ENCODE peak calls at places on chromosomes 13 and 19, in nine cellular contexts. G is body of pancreas, Q is tibial artery, B is SJCRH30, N is breast epithelium, M is endodermal cell, T is transverse colon, V is SJSA1, L is heart right ventricle. K is an unnamed sample.

GRCh38 chr19:37957176-37957575 is 50.2 kb downstream of the SIPA1L3 start:
- DNase-seq in M (no peak), Q (no peak), T (no peak), L (no peak), G (no peak), B (no peak), N (no peak), V (no peak), K (no peak)

GRCh38 chr13:43289458-43290255 is 266.3 kb downstream of the DNAJC15 start:
- DNase-seq in V (peak; percentile 54), Q (no peak), G (no peak), L (no peak), M (no peak), T (no peak), B (peak; percentile 36), N (no peak), K (no peak)

GRCh38 chr19:343451-343931 is 1.1 kb downstream of the MIER2 start:
- DNase-seq in G (no peak), L (no peak), M (peak; percentile 62), V (peak; percentile 73), T (no peak), N (no peak), B (no peak), Q (no peak), K (no peak)

GRCh38 chr13:30623392-30623791 is 5.7 kb downstream of the USPL1 start:
- DNase-seq in B (no peak), Q (no peak), G (no peak), M (no peak), V (no peak), L (no peak), N (no peak), T (no peak), K (no peak)

GRCh38 chr13:49336655-49337054 is 88.9 kb downstream of the CDADC1 start:
- DNase-seq in M (no peak), N (no peak), Q (no peak), L (no peak), V (no peak), G (no peak), T (no peak), B (no peak), K (no peak)

GRCh38 chr13:94139393-94139995 is 340.0 kb downstream of the DCT start:
- DNase-seq in V (no peak), N (no peak), B (no peak), L (no peak), T (no peak), Q (no peak), M (no peak), G (no peak), K (no peak)

GRCh38 chr19:21328402-21328801 is 808 bp downstream of the ZNF708 start:
- DNase-seq in Q (no peak), T (no peak), M (peak; percentile 56), V (no peak), B (peak; percentile 29), N (no peak), G (no peak), L (no peak), K (no peak)

GRCh38 chr13:114116734-114117133 is 15.7 kb downstream of the RASA3 start:
- DNase-seq in L (no peak), G (no peak), N (no peak), M (peak; percentile 49), B (no peak), Q (no peak), T (no peak), V (no peak), K (no peak)

GRCh38 chr13:95676100-95676774 is 702 bp upstream of the DNAJC3 start:
- DNase-seq in G (peak; percentile 58), B (no peak), T (peak; percentile 40), L (no peak), M (no peak), Q (no peak), N (no peak), V (no peak), K (no peak)

GRCh38 chr19:11024259-11024658 is 63.4 kb downstream of the SMARCA4 start:
- DNase-seq in T (no peak), M (no peak), L (no peak), Q (no peak), G (no peak), N (no peak), B (no peak), V (no peak), K (no peak)

GRCh38 chr19:11021760-11022144 is 60.9 kb downstream of the SMARCA4 start:
- DNase-seq in G (no peak), B (no peak), M (no peak), Q (no peak), L (no peak), T (no peak), V (no peak), N (no peak), K (no peak)

GRCh38 chr19:11023635-11024168 is 62.9 kb downstream of the SMARCA4 start:
- DNase-seq in T (no peak), V (no peak), G (no peak), M (no peak), N (no peak), L (no peak), Q (no peak), B (no peak), K (no peak)

GRCh38 chr19:11020982-11021759 is 60.3 kb downstream of the SMARCA4 start:
- DNase-seq in T (no peak), Q (no peak), N (no peak), V (no peak), G (no peak), L (no peak), B (no peak), M (no peak), K (no peak)

DNA sequence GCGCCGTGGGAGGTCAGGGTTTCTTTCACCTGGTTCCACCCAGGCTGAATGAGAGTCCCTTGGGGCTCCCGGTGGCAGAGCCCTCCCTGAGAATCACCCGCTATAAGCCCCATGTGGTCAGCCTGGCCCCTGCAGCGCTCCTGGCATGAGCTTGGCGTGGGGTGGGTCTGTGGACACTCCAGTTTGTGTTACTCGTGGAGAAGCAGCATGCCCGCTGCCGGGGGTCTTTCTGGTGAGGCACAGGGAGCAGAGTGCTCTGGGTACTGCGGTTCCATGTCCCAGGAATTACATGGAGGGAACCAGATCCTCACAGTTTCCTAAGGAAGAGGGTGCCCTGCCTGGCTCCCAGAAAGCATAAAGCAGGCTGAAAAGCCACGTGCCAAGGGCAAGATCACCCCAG is 62.2 kb downstream of the SMARCA4 start:
- DNase-seq in N (no peak), L (no peak), V (no peak), B (no peak), Q (no peak), T (no peak), G (peak; percentile 11), M (no peak), K (no peak)
- H3K36me3 ChIP-seq in N (no peaks in the 10 kb centered on the region), L (peaks cover 10% of the 10 kb centered on the region), V (peaks cover 87% of the 10 kb centered on the region), B (peaks cover 56% of the 10 kb centered on the region), Q (peaks cover 98% of the 10 kb centered on the region), T (peaks cover 49% of the 10 kb centered on the region), G (peaks cover 8% of the 10 kb centered on the region), M (peaks cover 89% of the 10 kb centered on the region), K (peaks cover 55% of the 10 kb centered on the region)

GRCh38 chr19:46132508-46133100 is 8.1 kb upstream of the IGFL3 start:
- DNase-seq in L (no peak), Q (no peak), B (no peak), M (no peak), V (peak; percentile 30), T (no peak), G (no peak), N (no peak), K (no peak)

GRCh38 chr19:46131485-46132143 is 7.1 kb upstream of the IGFL3 start:
- DNase-seq in N (no peak), B (no peak), L (no peak), G (no peak), T (no peak), Q (no peak), V (no peak), M (peak; percentile 60), K (no peak)

GRCh38 chr19:46133101-46133627 is 8.7 kb upstream of the IGFL3 start:
- DNase-seq in N (no peak), M (peak; percentile 89), Q (peak; percentile 34), L (no peak), G (peak; percentile 50), V (peak; percentile 95), T (no peak), B (peak; percentile 93), K (no peak)

GRCh38 chr19:46134527-46134926 is 10.0 kb upstream of the IGFL3 start:
- DNase-seq in M (no peak), L (no peak), G (no peak), T (no peak), N (no peak), Q (no peak), B (peak; percentile 67), V (no peak), K (no peak)

DNA sequence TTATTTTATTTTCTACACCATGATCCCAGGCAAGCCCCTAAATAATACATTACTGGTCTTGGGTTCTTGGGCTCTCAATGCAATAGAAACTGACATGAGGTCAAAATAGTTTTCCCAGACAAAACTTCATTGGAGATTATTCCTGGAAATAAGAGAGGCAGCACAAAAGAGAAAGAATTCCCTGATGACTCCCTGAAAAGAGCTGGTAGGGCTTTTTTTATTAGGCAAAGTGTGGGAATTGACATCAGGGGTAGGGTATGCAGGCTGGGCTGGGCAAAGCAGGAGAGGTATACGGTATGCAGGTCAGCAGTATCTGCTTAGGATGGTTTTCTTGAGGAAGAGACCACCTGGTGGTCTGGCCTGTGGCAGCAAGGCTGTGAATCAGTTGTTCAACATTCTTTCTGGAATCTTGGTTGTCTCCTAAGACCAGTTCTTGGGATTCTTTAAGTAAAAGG is 9.3 kb upstream of the IGFL3 start:
- DNase-seq in V (peak; percentile 77), Q (no peak), L (no peak), G (no peak), N (no peak), B (no peak), T (no peak), M (peak; percentile 64), K (no peak)
- H3K27ac ChIP-seq in V (peak overlapping the region; percentile 99), Q (peak overlapping the region; percentile 70), L (peak overlapping the region; percentile 68), G (no peak overlapping the region), N (peak overlapping the region; percentile 89), B (peak overlapping the region; percentile 81), T (peak overlapping the region; percentile 54), M (peak overlapping the region; percentile 93), K (no peak overlapping the region)

DNA sequence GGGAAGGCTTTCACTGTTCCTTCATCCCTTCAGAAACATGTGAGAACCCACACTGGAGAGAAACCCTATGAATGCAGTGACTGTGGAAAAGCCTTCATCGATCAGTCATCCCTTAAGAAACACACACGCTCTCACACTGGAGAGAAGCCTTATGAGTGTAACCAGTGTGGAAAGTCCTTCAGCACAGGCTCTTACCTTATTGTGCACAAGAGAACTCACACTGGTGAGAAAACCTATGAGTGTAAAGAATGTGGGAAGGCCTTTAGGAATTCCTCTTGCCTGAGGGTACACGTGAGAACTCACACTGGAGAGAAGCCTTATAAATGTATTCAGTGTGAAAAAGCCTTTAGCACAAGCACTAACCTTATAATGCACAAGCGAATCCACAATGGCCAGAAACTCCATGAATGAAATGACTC is 18.6 kb downstream of the ZNF177 start:
- DNase-seq in N (no peak), L (no peak), B (peak; percentile 14), G (no peak), M (no peak), Q (no peak), V (no peak), T (no peak), K (no peak)
- H3K36me3 ChIP-seq in N (peaks cover 66% of the 10 kb centered on the region), L (peaks cover 53% of the 10 kb centered on the region), B (peaks cover 93% of the 10 kb centered on the region), G (peaks cover 50% of the 10 kb centered on the region), M (peaks cover 70% of the 10 kb centered on the region), Q (peaks cover 100% of the 10 kb centered on the region), V (no peaks in the 10 kb centered on the region), T (peaks cover 90% of the 10 kb centered on the region), K (peaks cover 36% of the 10 kb centered on the region)

DNA sequence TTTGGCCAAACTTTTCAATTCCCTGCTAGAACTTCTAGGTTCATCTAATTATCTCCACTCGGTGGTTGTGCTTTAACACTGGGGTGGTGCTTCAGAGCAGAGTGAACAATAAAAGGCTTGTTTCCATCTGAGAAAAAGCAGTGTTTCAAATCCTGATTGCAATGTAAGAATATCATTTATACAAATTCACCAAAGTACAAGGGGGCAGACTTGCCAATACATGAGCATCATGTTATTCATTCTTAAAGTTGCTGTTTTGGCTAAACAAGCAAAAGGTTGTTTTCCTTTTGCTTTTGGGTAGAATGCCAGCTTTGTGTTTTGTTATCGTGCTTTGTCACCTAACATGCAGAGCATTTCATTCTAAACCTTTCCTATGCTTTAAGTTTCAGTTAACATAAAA is 78.5 kb upstream of the UBAC2 start:
- DNase-seq in B (no peak), T (no peak), L (no peak), M (no peak), V (no peak), N (no peak), G (no peak), Q (no peak), K (no peak)
- H3K27ac ChIP-seq in B (no peak overlapping the region), T (no peak overlapping the region), L (no peak overlapping the region), M (no peak overlapping the region), V (no peak overlapping the region), N (no peak overlapping the region), G (no peak overlapping the region), Q (no peak overlapping the region), K (no peak overlapping the region)

K was measured in CD8-positive, alpha-beta T cell.